ENCODE peak calls at places on chromosomes 16 and 17, in nine cellular contexts. V is fibroblast of lung; D is KBM-7; O is T-helper 1 cell; W is NCI-H1105; H is stimulated activated CD8-positive, alpha-beta memory T cell treated with anti-CD3 and anti-CD28 coated beads, Interleukin-2, amount 100 ng/mL, for 48 hours; A is NCI-H2081; Z is GM06990; X is T-helper 2 cell. G is an unnamed sample.

GRCh38 chr17:77425791-77426641 is 285.2 kb downstream of the SEC14L1 start:
- DNase-seq in V (peak), X (peak), W (no peak), D (no peak), O (no peak), H (no peak), Z (no peak), A (no peak), G (peak)

GRCh38 chr17:4893272-4893671 is 6.1 kb upstream of the C17orf107 start:
- DNase-seq in A (no peak), Z (no peak), V (no peak), H (no peak), D (no peak), O (no peak), W (no peak), X (no peak), G (no peak)

GRCh38 chr16:70724146-70725023 is 38.5 kb upstream of the MTSS2 start:
- DNase-seq in O (no peak), W (no peak), Z (no peak), D (no peak), V (no peak), X (no peak), H (no peak), A (no peak), G (no peak)

GRCh38 chr16:48384982-48385271 is 286 bp downstream of the SIAH1 start:
- DNase-seq in Z (no peak), A (no peak), X (no peak), D (no peak), W (peak), O (no peak), V (no peak), H (no peak), G (peak)

GRCh38 chr16:54242199-54242598 is 44.4 kb downstream of the IRX3 start:
- DNase-seq in O (no peak), D (no peak), A (no peak), V (no peak), X (no peak), H (no peak), Z (no peak), W (no peak), G (no peak)

GRCh38 chr17:57726213-57726612 is 18.9 kb downstream of the CCDC182 start:
- DNase-seq in A (no peak), X (no peak), Z (no peak), O (no peak), V (no peak), W (no peak), H (no peak), D (no peak), G (no peak)

GRCh38 chr17:9941305-9941704 is 36.2 kb upstream of the RCVRN start:
- DNase-seq in O (no peak), D (no peak), X (no peak), H (no peak), Z (no peak), A (no peak), W (no peak), V (no peak), G (no peak)

GRCh38 chr17:39009471-39010085 is 42.4 kb upstream of the FBXO47 start:
- DNase-seq in W (no peak), A (no peak), D (no peak), Z (no peak), H (no peak), X (no peak), V (no peak), O (no peak), G (no peak)

GRCh38 chr17:10761281-10761680 is 31.5 kb upstream of the TMEM220 start:
- DNase-seq in V (no peak), A (no peak), Z (no peak), W (no peak), H (no peak), D (no peak), X (no peak), O (no peak), G (no peak)

G was measured in dermis microvascular lymphatic vessel endothelial cell.